ENCODE peak calls at places on chromosome 5, in five cellular contexts. G is lower lobe of right lung, Y is uterus, R is thoracic aorta, V is A673. O is an unnamed sample.

GRCh38 chr5:103582364-103582763 is 19.8 kb upstream of the NUDT12 start:
- DNase-seq in G (no peak), Y (no peak), R (no peak), V (peak; percentile 71), O (no peak)

GRCh38 chr5:77518304-77518703 is 26.2 kb upstream of the WDR41 start:
- DNase-seq in G (no peak), Y (no peak), R (no peak), V (peak; percentile 33), O (no peak)

GRCh38 chr5:6905883-6906282 is 192.7 kb downstream of the TENT4A start:
- DNase-seq in G (no peak), Y (no peak), R (no peak), V (no peak), O (no peak)

GRCh38 chr5:68652507-68652906 is 437.0 kb downstream of the PIK3R1 start:
- DNase-seq in G (no peak), Y (peak; percentile 52), R (no peak), V (peak; percentile 10), O (no peak)

GRCh38 chr5:157977957-157978505 is 119.1 kb upstream of the CLINT1 start:
- DNase-seq in G (no peak), Y (no peak), R (no peak), V (no peak), O (no peak)

GRCh38 chr5:74316064-74316586 is 324.4 kb downstream of the ENC1 start:
- DNase-seq in G (no peak), Y (peak; percentile 20), R (peak; percentile 76), V (peak; percentile 10), O (no peak)

GRCh38 chr5:170338933-170339779 is 41.6 kb upstream of the LCP2 start:
- DNase-seq in G (no peak), Y (no peak), R (no peak), V (no peak), O (peak; percentile 39)

GRCh38 chr5:107772418-107773310 is 101.9 kb upstream of the EFNA5 start:
- DNase-seq in G (no peak), Y (no peak), R (no peak), V (no peak), O (no peak)

GRCh38 chr5:102049517-102049916 is 246.6 kb downstream of the SLCO4C1 start:
- DNase-seq in G (no peak), Y (no peak), R (no peak), V (peak; percentile 34), O (no peak)

DNA sequence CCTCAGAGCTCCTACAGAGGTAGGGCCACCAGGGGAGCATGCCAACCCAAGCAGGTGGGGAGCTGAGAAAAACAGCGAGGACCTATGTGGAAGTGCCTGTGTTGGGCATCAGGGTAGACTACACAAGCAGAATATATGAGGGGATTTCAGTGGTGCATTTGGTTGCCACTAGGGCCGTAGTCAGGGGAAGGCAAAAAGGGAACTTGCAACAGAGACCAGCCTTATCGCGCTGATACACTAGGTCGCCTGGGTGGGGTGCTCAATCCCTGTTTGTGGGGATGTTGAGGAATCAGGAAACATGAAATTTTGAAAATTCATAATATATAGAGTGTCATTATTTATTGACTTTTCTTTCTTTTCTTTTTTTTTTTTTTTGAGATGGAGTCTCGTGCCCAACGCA is 370.9 kb upstream of the PRR16 start:
- DNase-seq in G (peak; percentile 51), Y (no peak), R (no peak), V (no peak), O (no peak)
- TF ChIP-seq CTCF in G (no peak), Y (no peak), R (no peak), V (no peak), O (no peak)

GRCh38 chr5:78903936-78904335 is 81.2 kb downstream of the ARSB start:
- DNase-seq in G (no peak), Y (no peak), R (no peak), V (no peak), O (no peak)

GRCh38 chr5:78905084-78905938 is 79.8 kb downstream of the ARSB start:
- DNase-seq in G (no peak), Y (no peak), R (no peak), V (no peak), O (no peak)

GRCh38 chr5:78912085-78912771 is 72.9 kb downstream of the ARSB start:
- DNase-seq in G (no peak), Y (peak; percentile 53), R (no peak), V (no peak), O (no peak)

GRCh38 chr5:78907255-78907886 is 77.7 kb downstream of the ARSB start:
- DNase-seq in G (no peak), Y (peak; percentile 38), R (no peak), V (no peak), O (no peak)

DNA sequence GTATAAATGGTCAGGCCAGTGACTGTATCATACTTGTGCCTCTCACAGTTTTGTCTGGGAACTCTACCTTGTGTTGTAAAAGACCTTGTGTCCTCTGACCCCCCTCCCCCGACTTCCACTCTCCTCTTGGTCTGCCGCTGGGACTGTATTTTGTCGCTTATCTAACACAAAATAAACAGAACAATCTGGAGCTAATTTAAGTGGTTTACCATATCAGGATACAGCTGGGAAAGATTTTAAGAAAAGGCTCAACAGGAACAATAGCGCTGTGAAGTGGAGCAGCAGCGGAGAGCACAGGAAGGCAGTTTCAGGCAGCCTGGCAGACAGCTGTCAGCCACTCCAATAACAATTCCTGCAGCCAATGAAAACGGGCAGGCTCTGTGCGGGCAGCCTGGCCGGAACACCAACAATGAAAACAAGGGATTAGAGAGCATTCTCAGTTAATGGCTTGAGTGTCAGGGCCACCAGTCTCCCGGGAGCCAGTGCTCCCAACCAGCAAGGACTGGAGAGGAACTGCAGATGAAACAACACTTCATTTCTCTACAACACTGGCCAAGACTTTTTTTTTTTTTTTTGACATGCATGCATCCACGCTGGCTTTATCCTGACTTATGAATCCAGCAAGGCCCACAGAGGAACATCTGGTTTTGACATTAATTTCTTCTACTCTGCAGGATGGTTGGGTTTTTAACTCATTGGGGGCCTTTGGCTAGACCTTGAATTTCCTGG is 76.8 kb downstream of the ARSB start:
- DNase-seq in G (peak; percentile 43), Y (no peak), R (no peak), V (peak; percentile 87), O (no peak)
- H3K4me3 ChIP-seq in G (peak overlapping the region; percentile 22), Y (no peak overlapping the region), R (peak overlapping the region; percentile 48), V (no peak overlapping the region), O (no peak overlapping the region)

GRCh38 chr5:67154518-67155206 is 41.9 kb downstream of the CD180 start:
- DNase-seq in G (no peak), Y (no peak), R (no peak), V (peak; percentile 27), O (no peak)

GRCh38 chr5:67152400-67152799 is 44.2 kb downstream of the CD180 start:
- DNase-seq in G (no peak), Y (no peak), R (no peak), V (no peak), O (no peak)

GRCh38 chr5:67149933-67150523 is 46.6 kb downstream of the CD180 start:
- DNase-seq in G (no peak), Y (no peak), R (no peak), V (no peak), O (no peak)

GRCh38 chr5:67156976-67157583 is 39.5 kb downstream of the CD180 start:
- DNase-seq in G (no peak), Y (peak; percentile 42), R (no peak), V (peak; percentile 56), O (peak; percentile 63)

GRCh38 chr5:67153292-67153691 is 43.3 kb downstream of the CD180 start:
- DNase-seq in G (no peak), Y (no peak), R (no peak), V (no peak), O (no peak)
- H3K36me3 ChIP-seq in G (peaks cover 89% of the 10 kb centered on the region), Y (no peaks in the 10 kb centered on the region), R (peaks cover 22% of the 10 kb centered on the region), V (no peaks in the 10 kb centered on the region), O (no peaks in the 10 kb centered on the region)

DNA sequence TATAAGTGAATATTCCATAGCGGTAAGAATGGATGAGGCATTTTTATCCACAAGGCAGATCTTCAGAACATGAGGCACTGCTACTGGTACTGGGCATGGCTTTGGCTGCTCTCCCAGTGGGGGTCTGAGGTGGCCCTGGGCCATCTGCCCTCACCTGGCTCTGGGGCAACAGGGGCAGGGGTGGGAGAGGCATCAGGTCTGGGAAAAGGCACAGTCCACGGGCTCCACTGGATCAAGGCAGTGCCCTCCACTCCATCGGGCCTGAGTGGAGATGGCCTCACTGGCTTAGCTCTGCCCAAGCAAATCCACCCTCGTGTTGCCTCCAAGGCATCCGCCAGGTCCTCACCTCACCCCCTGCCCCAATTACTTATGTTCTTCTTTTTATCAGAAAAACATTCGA is 10.9 kb upstream of the NKD2 start:
- DNase-seq in G (peak; percentile 26), Y (peak; percentile 13), R (no peak), V (no peak), O (no peak)
- TF ChIP-seq CTCF in G (no peak), Y (no peak), R (no peak), V (no peak), O (no peak)

GRCh38 chr5:2366816-2367215 is 384.7 kb downstream of the IRX2 start:
- DNase-seq in G (no peak), Y (no peak), R (no peak), V (no peak), O (no peak)
- H3K4me3 ChIP-seq in G (no peak overlapping the region), Y (no peak overlapping the region), R (no peak overlapping the region), V (no peak overlapping the region), O (no peak overlapping the region)

GRCh38 chr5:132418876-132419275 is 49.4 kb downstream of the SLC22A5 start:
- DNase-seq in G (no peak), Y (no peak), R (no peak), V (no peak), O (no peak)
- H3K36me3 ChIP-seq in G (peaks cover 17% of the 10 kb centered on the region), Y (no peaks in the 10 kb centered on the region), R (no peaks in the 10 kb centered on the region), V (no peaks in the 10 kb centered on the region), O (peaks cover 4% of the 10 kb centered on the region)

GRCh38 chr5:164051745-164052144 is 546.3 kb downstream of the MAT2B start:
- DNase-seq in G (no peak), Y (no peak), R (no peak), V (no peak), O (no peak)
- TF ChIP-seq CTCF in G (no peak), Y (no peak), R (no peak), V (no peak), O (no peak)

DNA sequence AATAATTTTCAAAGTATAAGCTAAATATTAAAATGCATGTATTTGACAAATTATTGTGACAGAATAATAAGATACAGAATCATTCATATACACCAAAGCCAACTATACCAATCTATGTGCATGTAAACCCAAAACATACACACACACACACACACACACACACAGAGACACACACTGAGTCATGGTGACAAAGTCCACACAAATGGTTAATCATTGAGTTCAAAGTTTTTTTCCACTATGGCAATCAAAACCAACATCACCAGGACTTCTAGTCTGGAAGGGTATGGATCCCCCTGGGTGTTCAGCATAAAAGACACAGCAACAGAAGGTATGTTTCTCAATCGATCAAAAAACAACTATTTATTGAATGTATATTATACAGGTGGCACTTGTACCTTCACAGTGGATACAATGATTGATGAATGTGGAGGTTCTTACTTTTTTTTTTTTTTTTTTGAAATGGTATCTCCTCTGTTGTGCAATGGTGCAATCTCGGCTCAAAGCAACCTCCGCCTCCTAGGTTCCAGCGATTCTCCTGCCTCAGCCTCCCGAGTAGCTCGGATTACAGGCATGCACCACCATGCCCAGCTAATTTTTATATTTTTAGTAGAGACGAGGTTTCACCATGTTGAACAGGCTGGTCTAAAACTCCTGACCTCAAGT is 137.0 kb downstream of the PDE4D start:
- DNase-seq in G (no peak), Y (no peak), R (no peak), V (no peak), O (no peak)
- H3K4me3 ChIP-seq in G (no peak overlapping the region), Y (no peak overlapping the region), R (no peak overlapping the region), V (no peak overlapping the region), O (no peak overlapping the region)

O was measured in CD8-positive, alpha-beta T cell.